ENCODE peak calls at places on chromosomes 7 and 10, in nine cellular contexts. T is CD8-positive, alpha-beta memory T cell; L is left ventricle myocardium inferior; D is Peyer's patch; K is adrenal gland; Z is pancreas; O is uterus; C is body of pancreas; U is iPS DF 6.9. A is an unnamed sample. For H3K27me3 and H3K36me3, the result is how much of the 10 kb centered on the place peaks cover.

GRCh38 chr10:123724747-123725146 is 58.6 kb downstream of the GPR26 start:
- DNase-seq in T (no peak), L (no peak), D (no peak), K (no peak), Z (no peak), O (no peak), C (no peak), U (no peak), A (no peak)

GRCh38 chr7:101094791-101095375 is 9.6 kb downstream of the TRIM56 start:
- DNase-seq in T (no peak), L (no peak), D (no peak), K (peak), Z (peak), O (no peak), C (peak), U (peak), A (peak)

GRCh38 chr7:3866279-3866678 is 565.2 kb downstream of the SDK1 start:
- DNase-seq in T (no peak), L (no peak), D (no peak), K (no peak), Z (no peak), O (no peak), C (no peak), U (no peak), A (no peak)

GRCh38 chr10:86523348-86523747 is 1.8 kb upstream of the WAPL start:
- DNase-seq in T (no peak), L (no peak), D (no peak), K (no peak), Z (no peak), O (no peak), C (no peak), U (no peak), A (peak)

GRCh38 chr10:125160856-125161569 is 650 bp upstream of the CTBP2 start:
- DNase-seq in T (no peak), L (peak), D (peak), K (peak), Z (peak), O (peak), C (peak), U (no peak), A (peak)

GRCh38 chr7:142496545-142496991 is 238.7 kb upstream of the PRSS58 start:
- DNase-seq in T (no peak), L (no peak), D (no peak), K (no peak), Z (no peak), O (no peak), C (no peak), U (no peak), A (peak)

GRCh38 chr7:12315049-12315448 is 88.6 kb downstream of the VWDE start:
- DNase-seq in T (no peak), L (no peak), D (no peak), K (no peak), Z (no peak), O (no peak), C (no peak), U (no peak), A (no peak)

GRCh38 chr7:150734293-150734692 is 2.9 kb upstream of the GIMAP5 start:
- DNase-seq in T (no peak), L (no peak), D (no peak), K (no peak), Z (no peak), O (no peak), C (no peak), U (no peak), A (no peak)

GRCh38 chr7:12674053-12674452 is 13.4 kb upstream of the ARL4A start:
- DNase-seq in T (no peak), L (no peak), D (no peak), K (no peak), Z (no peak), O (no peak), C (no peak), U (no peak), A (no peak)

GRCh38 chr10:117439243-117439912 is 64.1 kb upstream of the PDZD8 start:
- DNase-seq in T (no peak), L (peak), D (no peak), K (peak), Z (no peak), O (peak), C (peak), U (no peak), A (no peak)

GRCh38 chr7:140260338-140260737 is 83.6 kb upstream of the KDM7A start:
- DNase-seq in T (no peak), L (no peak), D (no peak), K (no peak), Z (no peak), O (no peak), C (no peak), U (no peak), A (no peak)

GRCh38 chr7:23106801-23107713 is 1.5 kb downstream of the KLHL7 start:
- DNase-seq in T (no peak), L (no peak), D (no peak), K (no peak), Z (no peak), O (no peak), C (no peak), U (no peak), A (no peak)

GRCh38 chr7:23109470-23109869 is 3.9 kb downstream of the KLHL7 start:
- DNase-seq in T (no peak), L (no peak), D (no peak), K (no peak), Z (no peak), O (no peak), C (no peak), U (no peak), A (no peak)

GRCh38 chr7:23106491-23106800 is 861 bp downstream of the KLHL7 start:
- DNase-seq in T (no peak), L (no peak), D (no peak), K (no peak), Z (peak), O (no peak), C (no peak), U (no peak), A (no peak)

GRCh38 chr7:23108995-23109394 is 3.4 kb downstream of the KLHL7 start:
- DNase-seq in T (no peak), L (no peak), D (no peak), K (no peak), Z (no peak), O (no peak), C (no peak), U (no peak), A (no peak)

GRCh38 chr7:23107781-23108180 is 2.2 kb downstream of the KLHL7 start:
- DNase-seq in T (no peak), L (no peak), D (no peak), K (no peak), Z (no peak), O (no peak), C (no peak), U (no peak), A (no peak)
- H3K4me3 ChIP-seq in T (no peak), L (peak), D (no peak), K (no peak), Z (peak), O (no peak), C (no peak), U (no peak), A (no peak)

DNA sequence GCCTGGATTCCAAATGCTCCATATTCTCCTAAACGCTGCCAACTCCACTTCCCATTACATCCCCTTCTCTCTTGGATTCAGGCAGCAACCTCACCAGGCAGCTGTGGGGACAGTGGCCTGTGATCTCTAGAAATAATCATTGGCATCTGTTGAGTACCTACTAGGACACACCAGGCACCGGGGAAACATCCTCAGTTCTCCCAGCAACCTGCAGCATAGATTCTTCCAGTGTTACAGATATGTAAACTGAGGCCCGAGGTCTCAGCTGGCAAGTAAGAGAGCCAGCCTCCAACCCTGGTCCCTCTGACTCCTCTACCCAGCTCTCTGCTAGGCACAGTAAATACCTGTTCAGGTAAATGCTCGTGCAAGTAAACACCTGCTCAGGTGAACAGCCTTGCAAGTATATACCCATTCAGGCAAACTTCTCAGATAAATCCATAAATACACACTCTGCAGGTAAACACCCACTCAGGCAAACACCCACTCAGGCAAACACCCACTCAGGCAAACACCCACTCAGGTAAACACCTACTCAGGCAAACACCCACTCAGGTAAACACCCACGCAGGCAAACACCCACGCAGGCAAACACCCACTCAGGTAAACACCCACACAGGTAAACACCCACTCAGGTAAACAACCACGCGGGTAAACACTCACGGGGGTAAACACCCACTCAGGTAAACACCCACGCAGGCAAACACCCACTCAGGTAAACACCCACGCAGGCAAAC is 18.7 kb downstream of the ASB13 start:
- DNase-seq in T (no peak), L (no peak), D (no peak), K (no peak), Z (no peak), O (no peak), C (no peak), U (no peak), A (no peak)
- H3K27me3 ChIP-seq in T (under half), L (under half), D (under half), K (under half), Z (under half), O (under half), C (under half), U (under half), A (under half)

GRCh38 chr7:70707823-70708243 is 424.1 kb upstream of the GALNT17 start:
- DNase-seq in T (no peak), L (no peak), D (no peak), K (no peak), Z (no peak), O (no peak), C (no peak), U (no peak), A (no peak)
- H3K36me3 ChIP-seq in T (under half), L (under half), D (under half), K (under half), Z (under half), O (under half), C (under half), U (under half), A (under half)

DNA sequence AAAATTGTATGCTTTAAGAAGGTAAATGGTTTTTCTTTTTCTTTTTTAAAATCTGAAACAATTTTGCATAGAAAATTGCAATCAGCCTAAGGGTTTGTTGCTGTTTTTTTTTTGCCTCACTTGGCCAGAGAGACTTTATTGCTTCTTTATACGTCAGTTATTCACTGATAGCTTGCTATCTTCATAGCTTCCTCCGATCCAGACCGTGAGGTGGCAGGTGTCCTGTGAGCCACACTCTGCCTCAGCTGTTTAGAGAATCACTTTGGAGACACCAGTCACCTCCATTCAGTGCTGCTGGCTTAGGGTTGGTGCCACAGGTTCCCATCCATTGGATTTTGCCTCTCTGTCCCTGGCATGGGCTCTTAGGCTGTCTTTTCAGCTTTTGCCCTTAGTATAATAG is 68.0 kb downstream of the HHEX start:
- DNase-seq in T (no peak), L (no peak), D (peak), K (no peak), Z (no peak), O (no peak), C (no peak), U (no peak), A (no peak)
- H3K4me3 ChIP-seq in T (no peak), L (no peak), D (no peak), K (no peak), Z (no peak), O (no peak), C (no peak), U (no peak), A (no peak)

GRCh38 chr10:43712821-43713584 is 64.3 kb upstream of the ZNF32 start:
- DNase-seq in T (no peak), L (no peak), D (no peak), K (no peak), Z (no peak), O (no peak), C (no peak), U (no peak), A (no peak)
- H3K27me3 ChIP-seq in T (under half), L (under half), D (under half), K (under half), Z (under half), O (under half), C (under half), U (under half), A (under half)

DNA sequence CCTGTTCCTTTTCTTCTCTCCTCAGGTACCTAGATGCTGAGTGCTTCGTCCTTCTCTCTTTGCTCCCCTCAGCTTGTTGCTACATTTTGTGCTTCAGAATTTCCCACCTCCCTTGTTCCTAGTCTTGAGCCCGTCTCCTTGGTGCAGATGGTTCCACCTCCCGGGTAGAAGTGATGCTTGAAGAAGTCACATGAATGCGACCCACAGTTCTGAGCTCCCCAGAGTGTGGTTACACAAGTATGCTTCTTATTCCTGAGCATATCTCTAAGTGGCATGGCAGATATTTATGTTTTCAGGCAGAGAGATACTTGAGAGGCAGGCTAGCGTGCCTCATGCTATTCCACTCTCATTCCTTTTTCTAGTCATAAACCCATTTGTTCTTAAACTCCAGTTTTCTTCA is 34.0 kb downstream of the INPP5F start:
- DNase-seq in T (no peak), L (no peak), D (no peak), K (no peak), Z (no peak), O (no peak), C (no peak), U (no peak), A (no peak)
- H3K36me3 ChIP-seq in T (under half), L (under half), D (under half), K (under half), Z (under half), O (under half), C (under half), U (under half), A (under half)

GRCh38 chr7:25821225-25821624 is 330.8 kb upstream of the NFE2L3 start:
- DNase-seq in T (no peak), L (no peak), D (no peak), K (no peak), Z (no peak), O (no peak), C (no peak), U (no peak), A (no peak)

GRCh38 chr7:25828468-25828867 is 323.5 kb upstream of the NFE2L3 start:
- DNase-seq in T (no peak), L (no peak), D (no peak), K (no peak), Z (no peak), O (no peak), C (no peak), U (no peak), A (no peak)

GRCh38 chr7:25823571-25823970 is 328.4 kb upstream of the NFE2L3 start:
- DNase-seq in T (no peak), L (no peak), D (no peak), K (no peak), Z (no peak), O (no peak), C (no peak), U (no peak), A (no peak)

GRCh38 chr7:25820432-25821040 is 331.5 kb upstream of the NFE2L3 start:
- DNase-seq in T (no peak), L (no peak), D (no peak), K (no peak), Z (no peak), O (no peak), C (no peak), U (no peak), A (peak)

DNA sequence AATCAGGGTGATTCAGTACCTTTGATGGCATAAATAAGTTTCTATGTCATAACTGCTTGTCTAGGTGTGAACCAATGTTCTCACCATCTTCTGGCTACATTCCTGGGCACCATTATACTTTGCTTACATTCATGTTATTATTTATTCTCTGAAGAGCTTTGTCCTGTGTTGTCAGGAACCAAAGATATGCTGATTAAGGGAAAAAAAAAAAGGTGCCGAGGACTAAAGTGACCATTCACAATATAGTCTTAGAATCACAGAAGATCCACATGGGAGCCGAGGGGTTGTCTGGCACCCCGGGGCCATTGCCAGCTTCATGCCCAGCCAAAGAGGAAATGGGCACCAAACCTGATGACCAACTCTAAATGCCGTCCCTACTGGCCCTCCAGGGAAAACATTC is 329.2 kb upstream of the NFE2L3 start:
- DNase-seq in T (no peak), L (no peak), D (no peak), K (no peak), Z (no peak), O (no peak), C (no peak), U (no peak), A (no peak)
- H3K4me3 ChIP-seq in T (no peak), L (no peak), D (no peak), K (no peak), Z (no peak), O (no peak), C (no peak), U (no peak), A (no peak)

GRCh38 chr10:22456486-22456885 is 111.2 kb downstream of the SPAG6 start:
- DNase-seq in T (no peak), L (no peak), D (no peak), K (no peak), Z (no peak), O (no peak), C (no peak), U (no peak), A (no peak)
- H3K27me3 ChIP-seq in T (under half), L (under half), D (under half), K (under half), Z (under half), O (under half), C (under half), U (under half), A (under half)

GRCh38 chr10:3139135-3139910 is 33.3 kb downstream of the PITRM1 start:
- DNase-seq in T (no peak), L (no peak), D (no peak), K (no peak), Z (no peak), O (no peak), C (no peak), U (no peak), A (no peak)
- H3K36me3 ChIP-seq in T (half or more), L (half or more), D (under half), K (under half), Z (under half), O (under half), C (half or more), U (under half), A (under half)

A was measured in H7.